ENCODE peak calls at places on chromosomes 11 and 22, in four cellular contexts. G is cardiac muscle cell, A is psoas muscle, E is tibial artery. H is an unnamed sample. For H3K4me1 and H3K27me3, the result is how much of the 10 kb centered on the place peaks cover.

GRCh38 chr11:117511981-117512448 is 184.4 kb downstream of the CEP164 start:
- DNase-seq in G (no peak), A (no peak), E (no peak), H (no peak)

GRCh38 chr11:122285444-122285843 is 169.4 kb upstream of the BLID start:
- DNase-seq in G (no peak), A (no peak), E (no peak), H (no peak)

GRCh38 chr11:118142081-118142480 is 10.5 kb downstream of the SCN4B start:
- DNase-seq in G (peak), A (no peak), E (no peak), H (peak)

GRCh38 chr11:122107045-122107444 is 9.0 kb downstream of the BLID start:
- DNase-seq in G (no peak), A (no peak), E (no peak), H (no peak)

GRCh38 chr11:75600356-75600755 is 38.3 kb downstream of the SERPINH1 start:
- DNase-seq in G (no peak), A (no peak), E (no peak), H (no peak)

GRCh38 chr11:117462848-117463247 is 135.2 kb downstream of the CEP164 start:
- DNase-seq in G (no peak), A (no peak), E (no peak), H (no peak)

GRCh38 chr11:10809373-10810199 is 860 bp upstream of the EIF4G2 start:
- DNase-seq in G (peak), A (peak), E (peak), H (no peak)

GRCh38 chr11:134780486-134781155 is 368.6 kb upstream of the B3GAT1 start:
- DNase-seq in G (no peak), A (no peak), E (no peak), H (no peak)

GRCh38 chr22:49979587-49980264 is 19.2 kb downstream of the PIM3 start:
- DNase-seq in G (peak), A (no peak), E (peak), H (no peak)

GRCh38 chr22:49067504-49067903 is 760.2 kb downstream of the BRD1 start:
- DNase-seq in G (no peak), A (no peak), E (no peak), H (no peak)

GRCh38 chr11:86743223-86744118 is 56.9 kb upstream of the PRSS23 start:
- DNase-seq in G (peak), A (peak), E (peak), H (peak)

GRCh38 chr11:67118059-67118766 is 850 bp upstream of the KDM2A start:
- DNase-seq in G (peak), A (peak), E (peak), H (no peak)

GRCh38 chr11:73135346-73136284 is 6.5 kb downstream of the FCHSD2 start:
- DNase-seq in G (peak), A (no peak), E (no peak), H (no peak)

GRCh38 chr11:103682318-103683184 is 353.9 kb upstream of the DDI1 start:
- DNase-seq in G (peak), A (peak), E (peak), H (peak)

GRCh38 chr11:41675205-41675604 is 215.8 kb upstream of the LRRC4C start:
- DNase-seq in G (no peak), A (no peak), E (no peak), H (no peak)

GRCh38 chr22:28430656-28431055 is 249.0 kb downstream of the TTC28 start:
- DNase-seq in G (no peak), A (no peak), E (no peak), H (no peak)

GRCh38 chr22:47294222-47294532 is 531.7 kb downstream of the TBC1D22A start:
- DNase-seq in G (peak), A (no peak), E (peak), H (no peak)

GRCh38 chr11:47244664-47245350 is 3.8 kb downstream of the ACP2 start:
- DNase-seq in G (no peak), A (no peak), E (no peak), H (no peak)

GRCh38 chr11:125074511-125075241 is 11.6 kb downstream of the SLC37A2 start:
- DNase-seq in G (no peak), A (no peak), E (no peak), H (no peak)

GRCh38 chr11:58642120-58642625 is 19.7 kb downstream of the CNTF start:
- DNase-seq in G (no peak), A (no peak), E (no peak), H (no peak)

GRCh38 chr11:68036717-68037239 is 2.0 kb upstream of the TCIRG1 start:
- DNase-seq in G (no peak), A (peak), E (peak), H (no peak)

GRCh38 chr11:14455648-14456430 is 43.8 kb downstream of the COPB1 start:
- DNase-seq in G (no peak), A (no peak), E (no peak), H (no peak)

GRCh38 chr11:111570796-111571195 is 30.3 kb downstream of the LAYN start:
- DNase-seq in G (no peak), A (no peak), E (no peak), H (no peak)

GRCh38 chr22:28791841-28792490 is 8.4 kb downstream of the XBP1 start:
- DNase-seq in G (no peak), A (no peak), E (no peak), H (no peak)

GRCh38 chr22:46968359-46968740 is 205.9 kb downstream of the TBC1D22A start:
- DNase-seq in G (no peak), A (no peak), E (no peak), H (no peak)

GRCh38 chr11:3101921-3102640 is 44.9 kb upstream of the CARS1 start:
- DNase-seq in G (no peak), A (no peak), E (no peak), H (no peak)

GRCh38 chr11:19769820-19770219 is 57.2 kb downstream of the NAV2 start:
- DNase-seq in G (peak), A (no peak), E (no peak), H (no peak)

GRCh38 chr11:100404907-100405306 is 282.2 kb upstream of the ARHGAP42 start:
- DNase-seq in G (no peak), A (no peak), E (no peak), H (no peak)

GRCh38 chr22:42062506-42063190 is 8.0 kb downstream of the NAGA start:
- DNase-seq in G (no peak), A (no peak), E (no peak), H (no peak)

GRCh38 chr11:69799582-69799981 is 19.6 kb downstream of the FGF3 start:
- DNase-seq in G (peak), A (no peak), E (no peak), H (no peak)

GRCh38 chr22:47795477-47796127 is 1033.2 kb downstream of the TBC1D22A start:
- DNase-seq in G (no peak), A (no peak), E (no peak), H (no peak)

GRCh38 chr22:45131749-45132148 is 32.0 kb upstream of the NUP50 start:
- DNase-seq in G (no peak), A (peak), E (peak), H (no peak)

GRCh38 chr11:9719949-9720646 is 56.2 kb downstream of the SWAP70 start:
- DNase-seq in G (peak), A (no peak), E (no peak), H (no peak)

DNA sequence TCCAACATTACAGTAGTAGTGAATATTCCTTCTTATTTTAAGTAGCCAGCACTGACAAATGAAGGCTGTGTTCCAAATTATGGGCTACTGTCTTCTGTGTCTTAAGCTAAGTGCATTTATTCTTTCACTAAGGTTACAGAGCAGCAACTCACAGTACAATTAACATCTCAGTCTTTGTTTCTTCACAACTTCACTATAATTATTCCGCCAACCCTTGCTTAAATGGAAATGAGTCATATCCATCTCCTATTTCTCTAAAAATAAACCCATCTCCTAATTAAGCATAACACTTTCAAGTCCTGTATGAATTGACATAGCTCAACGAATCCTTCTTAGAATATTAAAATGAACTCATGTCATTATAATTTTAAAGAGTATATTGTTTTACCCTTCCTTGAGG is 6.7 kb downstream of the ETS1 start:
- DNase-seq in G (no peak), A (no peak), E (no peak), H (no peak)
- H3K4me1 ChIP-seq in G (under half), A (under half), E (under half), H (under half)

GRCh38 chr22:25817092-25817943 is 75.3 kb downstream of the MYO18B start:
- DNase-seq in G (no peak), A (no peak), E (no peak), H (no peak)

GRCh38 chr22:25816522-25817059 is 74.6 kb downstream of the MYO18B start:
- DNase-seq in G (no peak), A (no peak), E (no peak), H (no peak)

GRCh38 chr22:25814685-25815084 is 72.7 kb downstream of the MYO18B start:
- DNase-seq in G (no peak), A (no peak), E (no peak), H (no peak)

GRCh38 chr22:25818541-25818940 is 76.6 kb downstream of the MYO18B start:
- DNase-seq in G (no peak), A (no peak), E (no peak), H (no peak)

GRCh38 chr22:25815561-25815960 is 73.6 kb downstream of the MYO18B start:
- DNase-seq in G (no peak), A (no peak), E (no peak), H (no peak)
- H3K27me3 ChIP-seq in G (under half), A (under half), E (under half), H (under half)

GRCh38 chr11:106728861-106729260 is 289.4 kb downstream of the GUCY1A2 start:
- DNase-seq in G (no peak), A (no peak), E (no peak), H (no peak)
- H3K27ac ChIP-seq in G (no peak), A (no peak), E (no peak), H (no peak)

DNA sequence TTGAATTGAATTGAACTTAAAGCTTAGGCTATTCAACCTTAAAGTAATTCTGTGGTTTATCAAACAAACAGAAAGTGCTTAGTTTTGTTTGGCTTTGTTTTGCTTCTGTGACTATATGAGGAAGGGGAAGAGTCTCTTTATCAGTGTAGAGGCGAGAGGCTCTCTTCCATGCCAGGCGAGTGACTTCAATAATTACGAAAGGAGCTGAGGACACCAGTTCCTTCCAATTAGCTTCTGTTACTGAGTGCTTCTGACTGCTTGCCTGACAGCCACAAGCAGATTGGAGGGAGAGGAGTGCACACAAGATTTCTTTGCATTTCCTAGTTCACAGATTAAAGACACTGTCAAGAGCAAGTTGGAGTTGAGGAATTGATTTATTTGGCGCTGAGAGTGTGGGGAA is 1484.5 kb upstream of the TENM4 start:
- DNase-seq in G (peak), A (no peak), E (no peak), H (no peak)
- H3K4me1 ChIP-seq in G (under half), A (under half), E (under half), H (under half)

GRCh38 chr11:114027941-114028340 is 31.6 kb upstream of the ZBTB16 start:
- DNase-seq in G (peak), A (no peak), E (no peak), H (no peak)
- H3K27me3 ChIP-seq in G (under half), A (under half), E (under half), H (under half)

GRCh38 chr11:65791719-65792213 is 4.9 kb downstream of the OVOL1 start:
- DNase-seq in G (no peak), A (no peak), E (no peak), H (no peak)
- H3K27ac ChIP-seq in G (no peak), A (no peak), E (no peak), H (no peak)